ENCODE peak calls at places on chromosomes 1 and 21, in eight cellular contexts. One of them, this sample, is unnamed.

GRCh38 chr1:202861420-202862121 is 27.4 kb downstream of the RABIF start:
- DNase-seq in psoas muscle: peak
- DNase-seq in tibial artery: peak
- DNase-seq in prostate gland: peak
- DNase-seq in foreskin fibroblast: peak
- DNase-seq in AG04450: peak
- DNase-seq in H1: peak
- DNase-seq in Peyer's patch: peak
- DNase-seq in this sample: peak

GRCh38 chr1:245552331-245552730 is 397.5 kb downstream of the KIF26B start:
- DNase-seq in H1: no peak
- DNase-seq in Peyer's patch: no peak
- DNase-seq in tibial artery: no peak
- DNase-seq in psoas muscle: no peak
- DNase-seq in foreskin fibroblast: no peak
- DNase-seq in AG04450: no peak
- DNase-seq in prostate gland: no peak
- DNase-seq in this sample: no peak

GRCh38 chr1:157595356-157595755 is 2.5 kb downstream of the FCRL4 start:
- DNase-seq in psoas muscle: no peak
- DNase-seq in H1: no peak
- DNase-seq in prostate gland: no peak
- DNase-seq in foreskin fibroblast: no peak
- DNase-seq in AG04450: no peak
- DNase-seq in Peyer's patch: peak
- DNase-seq in tibial artery: no peak
- DNase-seq in this sample: no peak

GRCh38 chr1:116962976-116963639 is 38.5 kb upstream of the CD101 start:
- DNase-seq in psoas muscle: no peak
- DNase-seq in prostate gland: no peak
- DNase-seq in foreskin fibroblast: no peak
- DNase-seq in Peyer's patch: no peak
- DNase-seq in H1: no peak
- DNase-seq in AG04450: no peak
- DNase-seq in tibial artery: no peak
- DNase-seq in this sample: no peak

GRCh38 chr1:157580179-157580827 is 17.6 kb downstream of the FCRL4 start:
- DNase-seq in AG04450: peak
- DNase-seq in tibial artery: no peak
- DNase-seq in H1: peak
- DNase-seq in Peyer's patch: peak
- DNase-seq in foreskin fibroblast: peak
- DNase-seq in psoas muscle: no peak
- DNase-seq in prostate gland: no peak
- DNase-seq in this sample: peak

GRCh38 chr1:11486610-11487009 is 7.7 kb downstream of the DISP3 start:
- DNase-seq in foreskin fibroblast: no peak
- DNase-seq in prostate gland: no peak
- DNase-seq in psoas muscle: no peak
- DNase-seq in tibial artery: no peak
- DNase-seq in H1: no peak
- DNase-seq in Peyer's patch: no peak
- DNase-seq in AG04450: no peak
- DNase-seq in this sample: no peak

GRCh38 chr1:208431721-208432120 is 187.5 kb upstream of the PLXNA2 start:
- DNase-seq in H1: no peak
- DNase-seq in psoas muscle: no peak
- DNase-seq in Peyer's patch: no peak
- DNase-seq in prostate gland: no peak
- DNase-seq in tibial artery: no peak
- DNase-seq in foreskin fibroblast: peak
- DNase-seq in AG04450: peak
- DNase-seq in this sample: peak

GRCh38 chr1:58709540-58709939 is 9.7 kb upstream of the MYSM1 start:
- DNase-seq in prostate gland: no peak
- DNase-seq in Peyer's patch: no peak
- DNase-seq in psoas muscle: no peak
- DNase-seq in AG04450: no peak
- DNase-seq in tibial artery: no peak
- DNase-seq in foreskin fibroblast: no peak
- DNase-seq in H1: no peak
- DNase-seq in this sample: no peak

GRCh38 chr1:228794810-228795209 is 59.5 kb downstream of the RHOU start:
- DNase-seq in tibial artery: no peak
- DNase-seq in prostate gland: no peak
- DNase-seq in foreskin fibroblast: no peak
- DNase-seq in Peyer's patch: no peak
- DNase-seq in H1: no peak
- DNase-seq in AG04450: no peak
- DNase-seq in psoas muscle: no peak
- DNase-seq in this sample: no peak

GRCh38 chr1:50976111-50976889 is 6.3 kb downstream of the CDKN2C start:
- DNase-seq in Peyer's patch: no peak
- DNase-seq in AG04450: no peak
- DNase-seq in tibial artery: no peak
- DNase-seq in H1: peak
- DNase-seq in prostate gland: no peak
- DNase-seq in psoas muscle: no peak
- DNase-seq in foreskin fibroblast: no peak
- DNase-seq in this sample: no peak

GRCh38 chr1:75125161-75125681 is 9.0 kb upstream of the LHX8 start:
- DNase-seq in AG04450: no peak
- DNase-seq in Peyer's patch: no peak
- DNase-seq in psoas muscle: no peak
- DNase-seq in prostate gland: no peak
- DNase-seq in H1: peak
- DNase-seq in foreskin fibroblast: no peak
- DNase-seq in tibial artery: no peak
- DNase-seq in this sample: no peak

GRCh38 chr1:38266197-38266520 is 219.6 kb upstream of the POU3F1 start:
- DNase-seq in foreskin fibroblast: no peak
- DNase-seq in tibial artery: no peak
- DNase-seq in H1: no peak
- DNase-seq in AG04450: no peak
- DNase-seq in Peyer's patch: no peak
- DNase-seq in psoas muscle: no peak
- DNase-seq in prostate gland: no peak
- DNase-seq in this sample: no peak

GRCh38 chr1:232568906-232569305 is 61.0 kb downstream of the SIPA1L2 start:
- DNase-seq in Peyer's patch: no peak
- DNase-seq in tibial artery: no peak
- DNase-seq in psoas muscle: no peak
- DNase-seq in prostate gland: no peak
- DNase-seq in H1: no peak
- DNase-seq in foreskin fibroblast: no peak
- DNase-seq in AG04450: no peak
- DNase-seq in this sample: no peak

GRCh38 chr1:38918568-38918967 is 23.1 kb downstream of the RHBDL2 start:
- DNase-seq in tibial artery: no peak
- DNase-seq in Peyer's patch: no peak
- DNase-seq in H1: no peak
- DNase-seq in prostate gland: no peak
- DNase-seq in foreskin fibroblast: no peak
- DNase-seq in AG04450: no peak
- DNase-seq in psoas muscle: no peak
- DNase-seq in this sample: no peak

GRCh38 chr1:13664451-13664850 is 35.5 kb upstream of the PRDM2 start:
- DNase-seq in AG04450: no peak
- DNase-seq in foreskin fibroblast: no peak
- DNase-seq in prostate gland: peak
- DNase-seq in psoas muscle: no peak
- DNase-seq in H1: no peak
- DNase-seq in tibial artery: no peak
- DNase-seq in Peyer's patch: no peak
- DNase-seq in this sample: no peak

GRCh38 chr1:72060466-72060865 is 221.9 kb downstream of the NEGR1 start:
- DNase-seq in H1: no peak
- DNase-seq in AG04450: no peak
- DNase-seq in psoas muscle: no peak
- DNase-seq in foreskin fibroblast: no peak
- DNase-seq in prostate gland: no peak
- DNase-seq in tibial artery: no peak
- DNase-seq in Peyer's patch: no peak
- DNase-seq in this sample: no peak
- TF ChIP-seq CTCF in H1: no peak
- TF ChIP-seq CTCF in AG04450: no peak
- TF ChIP-seq CTCF in psoas muscle: no peak
- TF ChIP-seq CTCF in foreskin fibroblast: no peak
- TF ChIP-seq CTCF in prostate gland: no peak
- TF ChIP-seq CTCF in tibial artery: no peak
- TF ChIP-seq CTCF in Peyer's patch: no peak
- TF ChIP-seq CTCF in this sample: no peak

GRCh38 chr21:38507374-38507942 is 9.2 kb upstream of the ERG start:
- DNase-seq in H1: no peak
- DNase-seq in prostate gland: no peak
- DNase-seq in foreskin fibroblast: no peak
- DNase-seq in AG04450: no peak
- DNase-seq in tibial artery: peak
- DNase-seq in Peyer's patch: no peak
- DNase-seq in psoas muscle: no peak
- DNase-seq in this sample: no peak
- H3K4me3 ChIP-seq in H1: no peak
- H3K4me3 ChIP-seq in prostate gland: no peak
- H3K4me3 ChIP-seq in foreskin fibroblast: no peak
- H3K4me3 ChIP-seq in AG04450: no peak
- H3K4me3 ChIP-seq in tibial artery: no peak
- H3K4me3 ChIP-seq in Peyer's patch: no peak
- H3K4me3 ChIP-seq in psoas muscle: no peak
- H3K4me3 ChIP-seq in this sample: no peak

GRCh38 chr1:22660716-22661241 is 7.7 kb downstream of the C1QB start:
- DNase-seq in prostate gland: no peak
- DNase-seq in Peyer's patch: no peak
- DNase-seq in foreskin fibroblast: no peak
- DNase-seq in tibial artery: no peak
- DNase-seq in H1: no peak
- DNase-seq in psoas muscle: no peak
- DNase-seq in AG04450: no peak
- DNase-seq in this sample: no peak

GRCh38 chr1:22654692-22655091 is 1.7 kb downstream of the C1QB start:
- DNase-seq in Peyer's patch: no peak
- DNase-seq in psoas muscle: no peak
- DNase-seq in foreskin fibroblast: no peak
- DNase-seq in AG04450: no peak
- DNase-seq in H1: no peak
- DNase-seq in prostate gland: no peak
- DNase-seq in tibial artery: no peak
- DNase-seq in this sample: no peak

GRCh38 chr1:22661880-22662279 is 8.8 kb downstream of the C1QB start:
- DNase-seq in prostate gland: no peak
- DNase-seq in Peyer's patch: no peak
- DNase-seq in psoas muscle: no peak
- DNase-seq in foreskin fibroblast: no peak
- DNase-seq in H1: no peak
- DNase-seq in tibial artery: no peak
- DNase-seq in AG04450: no peak
- DNase-seq in this sample: no peak

GRCh38 chr1:22662318-22662717 is 9.3 kb downstream of the C1QB start:
- DNase-seq in Peyer's patch: no peak
- DNase-seq in tibial artery: no peak
- DNase-seq in prostate gland: no peak
- DNase-seq in foreskin fibroblast: no peak
- DNase-seq in psoas muscle: no peak
- DNase-seq in H1: peak
- DNase-seq in AG04450: no peak
- DNase-seq in this sample: no peak

GRCh38 chr1:22658385-22659163 is 5.5 kb downstream of the C1QB start:
- DNase-seq in AG04450: no peak
- DNase-seq in H1: no peak
- DNase-seq in foreskin fibroblast: no peak
- DNase-seq in tibial artery: no peak
- DNase-seq in Peyer's patch: no peak
- DNase-seq in psoas muscle: no peak
- DNase-seq in prostate gland: no peak
- DNase-seq in this sample: no peak
- TF ChIP-seq CTCF in AG04450: no peak
- TF ChIP-seq CTCF in H1: no peak
- TF ChIP-seq CTCF in foreskin fibroblast: no peak
- TF ChIP-seq CTCF in tibial artery: no peak
- TF ChIP-seq CTCF in Peyer's patch: no peak
- TF ChIP-seq CTCF in psoas muscle: no peak
- TF ChIP-seq CTCF in prostate gland: no peak
- TF ChIP-seq CTCF in this sample: no peak

GRCh38 chr1:103435443-103435842 is 90.1 kb upstream of the RNPC3 start:
- DNase-seq in Peyer's patch: no peak
- DNase-seq in AG04450: no peak
- DNase-seq in foreskin fibroblast: no peak
- DNase-seq in tibial artery: no peak
- DNase-seq in psoas muscle: no peak
- DNase-seq in prostate gland: no peak
- DNase-seq in H1: no peak
- DNase-seq in this sample: no peak

DNA sequence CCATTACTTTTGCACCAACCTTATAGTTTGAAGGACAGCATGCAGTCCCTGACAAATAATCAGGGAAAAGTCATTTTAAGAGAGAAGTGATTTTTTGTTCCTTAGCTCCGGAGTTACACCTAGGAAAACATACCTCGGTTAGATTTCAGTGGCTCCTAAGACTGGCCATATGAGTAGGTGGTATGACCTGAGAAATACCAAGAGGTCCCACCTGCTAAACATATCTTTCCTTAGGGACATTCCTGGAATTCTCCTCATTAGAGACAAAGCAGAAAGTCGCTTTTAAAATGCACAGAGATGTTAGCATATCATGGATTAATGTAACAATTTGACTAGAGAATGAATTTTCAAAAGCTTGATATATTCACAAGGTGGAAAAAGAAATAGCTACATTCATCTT is 84.2 kb upstream of the RNPC3 start:
- DNase-seq in Peyer's patch: no peak
- DNase-seq in AG04450: no peak
- DNase-seq in tibial artery: no peak
- DNase-seq in foreskin fibroblast: no peak
- DNase-seq in psoas muscle: no peak
- DNase-seq in prostate gland: no peak
- DNase-seq in H1: no peak
- DNase-seq in this sample: no peak
- H3K4me3 ChIP-seq in Peyer's patch: no peak
- H3K4me3 ChIP-seq in AG04450: no peak
- H3K4me3 ChIP-seq in tibial artery: no peak
- H3K4me3 ChIP-seq in foreskin fibroblast: no peak
- H3K4me3 ChIP-seq in psoas muscle: no peak
- H3K4me3 ChIP-seq in prostate gland: no peak
- H3K4me3 ChIP-seq in H1: no peak
- H3K4me3 ChIP-seq in this sample: no peak

GRCh38 chr1:162753001-162753658 is 37.4 kb upstream of the HSD17B7 start:
- DNase-seq in H1: no peak
- DNase-seq in psoas muscle: no peak
- DNase-seq in Peyer's patch: no peak
- DNase-seq in tibial artery: no peak
- DNase-seq in foreskin fibroblast: peak
- DNase-seq in prostate gland: no peak
- DNase-seq in AG04450: no peak
- DNase-seq in this sample: no peak
- TF ChIP-seq CTCF in H1: no peak
- TF ChIP-seq CTCF in psoas muscle: no peak
- TF ChIP-seq CTCF in Peyer's patch: no peak
- TF ChIP-seq CTCF in tibial artery: peak
- TF ChIP-seq CTCF in foreskin fibroblast: no peak
- TF ChIP-seq CTCF in prostate gland: no peak
- TF ChIP-seq CTCF in AG04450: no peak
- TF ChIP-seq CTCF in this sample: no peak

This sample was measured in AG09309.